ENCODE peak calls at places on chromosome 11, in six cellular contexts. J, N, K, A, L and T are unnamed samples.

GRCh38 chr11:132840220-132840619 is 692.1 kb downstream of the OPCML start:
- DNase-seq in N (no peak), J (no peak), K (no peak), L (no peak), A (no peak), T (no peak)

GRCh38 chr11:60858236-60858635 is 2.5 kb upstream of the PTGDR2 start:
- DNase-seq in A (no peak), L (no peak), J (no peak), K (no peak), N (no peak), T (no peak)

GRCh38 chr11:128299132-128299726 is 288.1 kb downstream of the ETS1 start:
- DNase-seq in L (no peak), J (peak; percentile 80), K (no peak), A (peak; percentile 57), N (no peak), T (no peak)

GRCh38 chr11:30326114-30326783 is 3.3 kb downstream of the ARL14EP start:
- DNase-seq in J (peak; percentile 66), A (no peak), N (no peak), K (no peak), L (no peak), T (no peak)

GRCh38 chr11:43788394-43788793 is 92.2 kb upstream of the ALKBH3 start:
- DNase-seq in A (peak; percentile 34), K (no peak), L (no peak), J (no peak), N (no peak), T (no peak)

GRCh38 chr11:78319453-78319955 is 98.1 kb downstream of the GAB2 start:
- DNase-seq in L (no peak), N (no peak), K (no peak), J (peak; percentile 69), A (no peak), T (no peak)

GRCh38 chr11:72683782-72684200 is 9.6 kb upstream of the PDE2A start:
- DNase-seq in K (no peak), A (peak; percentile 86), L (peak; percentile 82), J (peak; percentile 19), N (peak; percentile 58), T (peak; percentile 40)

GRCh38 chr11:29452131-29452530 is 564.7 kb downstream of the KCNA4 start:
- DNase-seq in N (no peak), L (no peak), A (no peak), J (peak; percentile 71), K (no peak), T (no peak)

GRCh38 chr11:27977031-27977430 is 130.9 kb downstream of the KIF18A start:
- DNase-seq in L (no peak), N (no peak), J (peak; percentile 17), A (no peak), K (no peak), T (no peak)

GRCh38 chr11:111429066-111429506 is 50.0 kb upstream of the POU2AF1 start:
- DNase-seq in K (no peak), N (peak; percentile 64), J (peak; percentile 37), A (peak; percentile 77), L (no peak), T (peak; percentile 39)

GRCh38 chr11:13944016-13944415 is 18.5 kb upstream of the SPON1 start:
- DNase-seq in N (no peak), A (no peak), J (no peak), L (no peak), K (no peak), T (no peak)

GRCh38 chr11:102516179-102516578 is 14.4 kb downstream of the MMP7 start:
- DNase-seq in J (no peak), K (no peak), N (no peak), A (no peak), L (no peak), T (no peak)

GRCh38 chr11:66904055-66904454 is 47.2 kb downstream of the LRFN4 start:
- DNase-seq in L (peak; percentile 8), K (no peak), A (no peak), J (peak; percentile 23), N (peak; percentile 21), T (no peak)

GRCh38 chr11:86790073-86790727 is 10.1 kb upstream of the PRSS23 start:
- DNase-seq in J (no peak), K (no peak), A (no peak), L (no peak), N (no peak), T (no peak)

GRCh38 chr11:94658386-94658785 is 91.2 kb downstream of the PIWIL4 start:
- DNase-seq in A (no peak), L (no peak), N (peak; percentile 16), J (no peak), K (no peak), T (no peak)

GRCh38 chr11:74322667-74323066 is 11.2 kb upstream of the P4HA3 start:
- DNase-seq in L (no peak), A (peak; percentile 58), N (peak; percentile 26), J (peak; percentile 16), K (peak; percentile 60), T (no peak)

GRCh38 chr11:128670631-128671030 is 23.2 kb upstream of the FLI1 start:
- DNase-seq in A (no peak), K (no peak), L (no peak), J (no peak), N (no peak), T (no peak)

GRCh38 chr11:76799061-76799804 is 16.1 kb downstream of the TSKU start:
- DNase-seq in N (peak; percentile 88), K (peak; percentile 90), A (peak; percentile 82), L (peak; percentile 94), J (peak; percentile 57), T (peak; percentile 70)

GRCh38 chr11:64885367-64886286 is 7.2 kb upstream of the EHD1 start:
- DNase-seq in K (no peak), L (no peak), J (peak; percentile 94), A (no peak), N (no peak), T (no peak)

GRCh38 chr11:75813622-75814039 is 1.4 kb upstream of the UVRAG start:
- DNase-seq in L (no peak), N (no peak), K (no peak), A (no peak), J (peak; percentile 20), T (no peak)

GRCh38 chr11:1267441-1268100 is 41.9 kb downstream of the TOLLIP start:
- DNase-seq in L (no peak), K (peak; percentile 17), J (no peak), A (no peak), N (peak; percentile 55), T (no peak)

GRCh38 chr11:34432822-34433221 is 5.9 kb upstream of the CAT start:
- DNase-seq in N (no peak), J (no peak), K (no peak), L (no peak), A (no peak), T (no peak)

GRCh38 chr11:111349191-111349695 is 29.8 kb downstream of the POU2AF1 start:
- DNase-seq in A (no peak), K (no peak), L (no peak), J (no peak), N (no peak), T (no peak)

GRCh38 chr11:65017927-65018326 is 4.0 kb downstream of the ARL2 start:
- DNase-seq in L (no peak), A (no peak), K (no peak), J (no peak), N (no peak), T (no peak)

GRCh38 chr11:77524539-77524938 is 50.6 kb upstream of the PAK1 start:
- DNase-seq in K (no peak), L (no peak), A (no peak), J (no peak), N (no peak), T (no peak)

GRCh38 chr11:58776891-58777451 is 45.2 kb upstream of the GLYAT start:
- DNase-seq in N (no peak), J (no peak), L (no peak), K (no peak), A (no peak), T (no peak)
- H3K9me3 ChIP-seq in N (no peaks in the 10 kb centered on the region), J (no peaks in the 10 kb centered on the region), L (no peaks in the 10 kb centered on the region), K (no peaks in the 10 kb centered on the region), A (no peaks in the 10 kb centered on the region), T (no peaks in the 10 kb centered on the region)

DNA sequence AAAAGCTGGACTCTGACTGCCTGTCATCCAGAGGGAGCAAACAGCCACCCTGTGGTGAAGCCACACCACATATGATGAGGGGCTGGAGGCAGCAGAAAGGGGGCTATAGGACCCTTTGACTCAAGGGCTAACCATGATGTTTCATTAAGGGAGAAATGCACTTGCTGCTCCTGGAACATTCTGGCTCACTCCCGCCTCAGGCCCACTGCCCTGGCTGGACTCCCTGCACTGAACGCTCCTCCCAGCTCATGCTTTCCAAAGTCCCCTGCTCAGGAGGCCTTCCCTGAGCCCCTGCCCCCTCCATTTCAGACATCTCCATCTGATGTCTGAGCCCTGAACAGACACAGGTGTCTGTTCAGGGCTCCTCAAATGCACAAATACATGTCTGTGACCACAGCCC is 69.1 kb downstream of the CDKN1C start:
- DNase-seq in N (no peak), J (no peak), L (no peak), K (no peak), A (no peak), T (no peak)
- H3K9me3 ChIP-seq in N (no peaks in the 10 kb centered on the region), J (peaks cover 10% of the 10 kb centered on the region), L (peaks cover 15% of the 10 kb centered on the region), K (peaks cover 21% of the 10 kb centered on the region), A (peaks cover 2% of the 10 kb centered on the region), T (no peaks in the 10 kb centered on the region)

GRCh38 chr11:123725995-123726655 is 15.3 kb downstream of the ZNF202 start:
- DNase-seq in N (no peak), J (no peak), K (no peak), L (no peak), A (no peak), T (no peak)

DNA sequence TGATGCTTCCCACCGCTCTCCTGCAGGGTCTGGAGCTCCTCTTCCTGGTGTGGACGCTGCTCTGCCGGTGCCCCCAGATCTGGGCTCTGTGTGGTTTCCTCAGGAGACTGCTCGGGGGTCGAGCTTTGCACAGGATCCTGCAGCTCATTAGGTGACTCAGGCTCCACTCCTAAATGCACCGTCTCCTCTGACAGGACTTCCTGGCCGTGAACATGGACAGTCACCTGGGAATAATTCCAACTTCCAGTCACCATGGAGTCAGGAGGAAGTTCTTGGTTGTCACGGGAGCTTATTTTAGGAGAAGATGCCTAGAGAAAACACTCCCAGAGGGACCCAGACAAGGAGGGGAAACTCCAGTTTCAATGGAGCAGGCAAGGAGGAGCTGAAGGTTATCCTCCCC is 11.9 kb downstream of the ZNF202 start:
- DNase-seq in N (no peak), L (no peak), J (peak; percentile 59), A (no peak), K (no peak), T (no peak)
- H3K9me3 ChIP-seq in N (no peaks in the 10 kb centered on the region), L (no peaks in the 10 kb centered on the region), J (peaks cover 2% of the 10 kb centered on the region), A (no peaks in the 10 kb centered on the region), K (no peaks in the 10 kb centered on the region), T (peaks cover 3% of the 10 kb centered on the region)

DNA sequence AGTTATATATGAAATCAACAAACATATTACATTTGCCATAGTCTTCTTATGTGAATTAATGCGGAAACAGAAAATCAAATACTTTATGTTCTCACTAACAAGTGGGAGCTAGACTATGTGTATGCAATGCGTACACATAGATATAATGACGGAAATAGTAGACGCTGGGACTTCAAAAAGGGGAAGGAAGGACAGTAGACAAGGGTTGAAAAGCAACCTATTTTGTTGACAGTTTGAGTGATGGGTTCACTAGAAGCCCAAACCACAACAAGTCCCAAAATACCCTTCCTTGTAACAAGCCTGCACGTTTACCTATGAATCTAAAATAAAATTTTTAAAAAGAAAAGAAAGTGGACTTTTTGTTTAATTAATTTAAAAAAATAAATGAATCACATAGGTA is 430.8 kb upstream of the CNTN5 start:
- DNase-seq in J (no peak), K (no peak), A (no peak), N (no peak), L (no peak), T (no peak)
- H3K9me3 ChIP-seq in J (peaks cover 2% of the 10 kb centered on the region), K (peaks cover 54% of the 10 kb centered on the region), A (no peaks in the 10 kb centered on the region), N (no peaks in the 10 kb centered on the region), L (no peaks in the 10 kb centered on the region), T (no peaks in the 10 kb centered on the region)

GRCh38 chr11:2651826-2652237 is 48.0 kb downstream of the KCNQ1OT1 start:
- DNase-seq in N (no peak), K (no peak), J (no peak), A (no peak), L (peak; percentile 33), T (no peak)
- H3K9me3 ChIP-seq in N (no peaks in the 10 kb centered on the region), K (peaks cover 42% of the 10 kb centered on the region), J (peaks cover 67% of the 10 kb centered on the region), A (peaks cover 35% of the 10 kb centered on the region), L (peaks cover 61% of the 10 kb centered on the region), T (peaks cover 3% of the 10 kb centered on the region)